ENCODE peak calls at places on chromosomes 11 and 22, in five cellular contexts. One of them, this sample, is unnamed.
A peak's percentile ranks its signal among the peaks of the same experiment; 100 is the strongest.

GRCh38 chr11:8329336-8329735 is 65.7 kb upstream of the LMO1 start:
- DNase-seq in PC-3: no peak
- DNase-seq in body of pancreas: no peak
- DNase-seq in neural progenitor cell: no peak
- DNase-seq in bronchial epithelial cell: no peak
- DNase-seq in this sample: no peak

GRCh38 chr22:17403906-17404305 is 34.6 kb downstream of the CECR2 start:
- DNase-seq in PC-3: no peak
- DNase-seq in body of pancreas: no peak
- DNase-seq in neural progenitor cell: no peak
- DNase-seq in bronchial epithelial cell: no peak
- DNase-seq in this sample: no peak

GRCh38 chr11:64569300-64569970 is 21.6 kb upstream of the SLC22A12 start:
- DNase-seq in PC-3: no peak
- DNase-seq in body of pancreas: no peak
- DNase-seq in neural progenitor cell: no peak
- DNase-seq in bronchial epithelial cell: no peak
- DNase-seq in this sample: no peak

GRCh38 chr11:79119491-79120284 is 321.1 kb downstream of the TENM4 start:
- DNase-seq in PC-3: no peak
- DNase-seq in body of pancreas: no peak
- DNase-seq in neural progenitor cell: peak; percentile 81
- DNase-seq in bronchial epithelial cell: no peak
- DNase-seq in this sample: no peak

GRCh38 chr22:35705141-35705540 is 12.5 kb upstream of the APOL5 start:
- DNase-seq in PC-3: peak; percentile 82
- DNase-seq in body of pancreas: no peak
- DNase-seq in neural progenitor cell: no peak
- DNase-seq in bronchial epithelial cell: peak; percentile 87
- DNase-seq in this sample: no peak

GRCh38 chr22:21104126-21104691 is 58.5 kb downstream of the LRRC74B start:
- DNase-seq in PC-3: no peak
- DNase-seq in body of pancreas: no peak
- DNase-seq in neural progenitor cell: no peak
- DNase-seq in bronchial epithelial cell: no peak
- DNase-seq in this sample: no peak

GRCh38 chr22:27556371-27556770 is 245.2 kb downstream of the MN1 start:
- DNase-seq in PC-3: no peak
- DNase-seq in body of pancreas: no peak
- DNase-seq in neural progenitor cell: no peak
- DNase-seq in bronchial epithelial cell: no peak
- DNase-seq in this sample: no peak

GRCh38 chr22:40285508-40285907 is 60.8 kb upstream of the ADSL start:
- DNase-seq in PC-3: no peak
- DNase-seq in body of pancreas: no peak
- DNase-seq in neural progenitor cell: no peak
- DNase-seq in bronchial epithelial cell: no peak
- DNase-seq in this sample: no peak

GRCh38 chr22:44728761-44729261 is 23.6 kb upstream of the ARHGAP8 start:
- DNase-seq in PC-3: no peak
- DNase-seq in body of pancreas: no peak
- DNase-seq in neural progenitor cell: no peak
- DNase-seq in bronchial epithelial cell: no peak
- DNase-seq in this sample: no peak

GRCh38 chr22:35785181-35785923 is 67.7 kb downstream of the APOL5 start:
- DNase-seq in PC-3: no peak
- DNase-seq in body of pancreas: no peak
- DNase-seq in neural progenitor cell: no peak
- DNase-seq in bronchial epithelial cell: peak; percentile 12
- DNase-seq in this sample: no peak

GRCh38 chr11:12765428-12765827 is 91.2 kb downstream of the TEAD1 start:
- DNase-seq in PC-3: no peak
- DNase-seq in body of pancreas: peak; percentile 40
- DNase-seq in neural progenitor cell: no peak
- DNase-seq in bronchial epithelial cell: no peak
- DNase-seq in this sample: no peak

GRCh38 chr11:62315416-62315815 is 16.5 kb upstream of the SCGB1D4 start:
- DNase-seq in PC-3: no peak
- DNase-seq in body of pancreas: no peak
- DNase-seq in neural progenitor cell: no peak
- DNase-seq in bronchial epithelial cell: no peak
- DNase-seq in this sample: no peak

GRCh38 chr11:110075087-110075821 is 17.9 kb upstream of the ZC3H12C start:
- DNase-seq in PC-3: peak; percentile 52
- DNase-seq in body of pancreas: peak; percentile 65
- DNase-seq in neural progenitor cell: no peak
- DNase-seq in bronchial epithelial cell: no peak
- DNase-seq in this sample: no peak

GRCh38 chr11:83235825-83236224 is 42.3 kb downstream of the ANKRD42 start:
- DNase-seq in PC-3: no peak
- DNase-seq in body of pancreas: no peak
- DNase-seq in neural progenitor cell: no peak
- DNase-seq in bronchial epithelial cell: no peak
- DNase-seq in this sample: no peak

GRCh38 chr11:16195659-16196058 is 160.7 kb downstream of the SOX6 start:
- DNase-seq in PC-3: peak; percentile 1
- DNase-seq in body of pancreas: peak; percentile 8
- DNase-seq in neural progenitor cell: no peak
- DNase-seq in bronchial epithelial cell: no peak
- DNase-seq in this sample: no peak

GRCh38 chr11:28777126-28777525 is 668.9 kb downstream of the METTL15 start:
- DNase-seq in PC-3: no peak
- DNase-seq in body of pancreas: no peak
- DNase-seq in neural progenitor cell: no peak
- DNase-seq in bronchial epithelial cell: no peak
- DNase-seq in this sample: no peak

GRCh38 chr22:50305393-50305657 is 2.1 kb downstream of the PLXNB2 start:
- DNase-seq in PC-3: no peak
- DNase-seq in body of pancreas: no peak
- DNase-seq in neural progenitor cell: no peak
- DNase-seq in bronchial epithelial cell: no peak
- DNase-seq in this sample: no peak

GRCh38 chr11:114255289-114255688 is 40.9 kb upstream of the NNMT start:
- DNase-seq in PC-3: no peak
- DNase-seq in body of pancreas: no peak
- DNase-seq in neural progenitor cell: no peak
- DNase-seq in bronchial epithelial cell: no peak
- DNase-seq in this sample: no peak

GRCh38 chr11:125110506-125110905 is 920 bp downstream of the TMEM218 start:
- DNase-seq in PC-3: no peak
- DNase-seq in body of pancreas: no peak
- DNase-seq in neural progenitor cell: peak; percentile 31
- DNase-seq in bronchial epithelial cell: no peak
- DNase-seq in this sample: no peak

GRCh38 chr11:114064216-114064615 is 4.7 kb downstream of the ZBTB16 start:
- DNase-seq in PC-3: no peak
- DNase-seq in body of pancreas: no peak
- DNase-seq in neural progenitor cell: no peak
- DNase-seq in bronchial epithelial cell: no peak
- DNase-seq in this sample: no peak

DNA sequence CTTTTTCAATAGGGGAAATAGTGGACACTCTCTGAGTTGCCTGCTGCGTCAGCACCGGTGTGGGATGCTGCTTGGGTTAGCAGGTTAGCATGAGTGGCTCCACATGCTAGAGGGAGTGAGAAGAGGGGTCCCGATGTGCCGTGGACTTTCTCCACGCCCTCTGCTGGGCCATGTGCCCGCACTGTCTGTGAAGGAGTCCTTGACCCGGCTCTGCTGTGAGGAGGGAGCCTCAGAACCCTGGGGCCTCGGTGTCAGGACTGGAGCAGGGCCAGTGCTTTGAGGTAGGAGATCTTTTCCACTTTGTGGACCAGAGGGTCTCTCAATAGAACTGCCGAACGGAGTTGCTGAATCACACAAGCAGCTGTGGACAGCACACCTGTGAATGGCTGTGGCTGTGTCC is 14.8 kb downstream of the CTTN start:
- DNase-seq in PC-3: no peak
- DNase-seq in body of pancreas: no peak
- DNase-seq in neural progenitor cell: no peak
- DNase-seq in bronchial epithelial cell: no peak
- DNase-seq in this sample: no peak
- H3K36me3 ChIP-seq in PC-3: peaks cover 87% of the 10 kb centered on the region
- H3K36me3 ChIP-seq in body of pancreas: peaks cover 56% of the 10 kb centered on the region
- H3K36me3 ChIP-seq in neural progenitor cell: no peaks in the 10 kb centered on the region
- H3K36me3 ChIP-seq in bronchial epithelial cell: peaks cover 59% of the 10 kb centered on the region
- H3K36me3 ChIP-seq in this sample: peaks cover 71% of the 10 kb centered on the region

GRCh38 chr11:72747456-72747855 is 4.8 kb downstream of the ARAP1 start:
- DNase-seq in PC-3: no peak
- DNase-seq in body of pancreas: no peak
- DNase-seq in neural progenitor cell: no peak
- DNase-seq in bronchial epithelial cell: no peak
- DNase-seq in this sample: no peak
- H3K36me3 ChIP-seq in PC-3: no peaks in the 10 kb centered on the region
- H3K36me3 ChIP-seq in body of pancreas: no peaks in the 10 kb centered on the region
- H3K36me3 ChIP-seq in neural progenitor cell: no peaks in the 10 kb centered on the region
- H3K36me3 ChIP-seq in bronchial epithelial cell: no peaks in the 10 kb centered on the region
- H3K36me3 ChIP-seq in this sample: no peaks in the 10 kb centered on the region

GRCh38 chr11:47720651-47721050 is 5.5 kb upstream of the AGBL2 start:
- DNase-seq in PC-3: no peak
- DNase-seq in body of pancreas: no peak
- DNase-seq in neural progenitor cell: no peak
- DNase-seq in bronchial epithelial cell: no peak
- DNase-seq in this sample: no peak

GRCh38 chr11:47723041-47723440 is 7.9 kb upstream of the AGBL2 start:
- DNase-seq in PC-3: no peak
- DNase-seq in body of pancreas: no peak
- DNase-seq in neural progenitor cell: no peak
- DNase-seq in bronchial epithelial cell: no peak
- DNase-seq in this sample: no peak

GRCh38 chr11:47724041-47724729 is 9.0 kb upstream of the AGBL2 start:
- DNase-seq in PC-3: peak; percentile 32
- DNase-seq in body of pancreas: peak; percentile 75
- DNase-seq in neural progenitor cell: no peak
- DNase-seq in bronchial epithelial cell: peak; percentile 35
- DNase-seq in this sample: no peak

GRCh38 chr11:47726878-47727514 is 11.8 kb upstream of the AGBL2 start:
- DNase-seq in PC-3: no peak
- DNase-seq in body of pancreas: no peak
- DNase-seq in neural progenitor cell: no peak
- DNase-seq in bronchial epithelial cell: no peak
- DNase-seq in this sample: no peak

GRCh38 chr11:47725445-47726442 is 10.6 kb upstream of the AGBL2 start:
- DNase-seq in PC-3: no peak
- DNase-seq in body of pancreas: no peak
- DNase-seq in neural progenitor cell: no peak
- DNase-seq in bronchial epithelial cell: no peak
- DNase-seq in this sample: no peak
- H3K36me3 ChIP-seq in PC-3: peaks cover 70% of the 10 kb centered on the region
- H3K36me3 ChIP-seq in body of pancreas: peaks cover 30% of the 10 kb centered on the region
- H3K36me3 ChIP-seq in neural progenitor cell: peaks cover 39% of the 10 kb centered on the region
- H3K36me3 ChIP-seq in bronchial epithelial cell: peaks cover 26% of the 10 kb centered on the region
- H3K36me3 ChIP-seq in this sample: peaks cover 14% of the 10 kb centered on the region

DNA sequence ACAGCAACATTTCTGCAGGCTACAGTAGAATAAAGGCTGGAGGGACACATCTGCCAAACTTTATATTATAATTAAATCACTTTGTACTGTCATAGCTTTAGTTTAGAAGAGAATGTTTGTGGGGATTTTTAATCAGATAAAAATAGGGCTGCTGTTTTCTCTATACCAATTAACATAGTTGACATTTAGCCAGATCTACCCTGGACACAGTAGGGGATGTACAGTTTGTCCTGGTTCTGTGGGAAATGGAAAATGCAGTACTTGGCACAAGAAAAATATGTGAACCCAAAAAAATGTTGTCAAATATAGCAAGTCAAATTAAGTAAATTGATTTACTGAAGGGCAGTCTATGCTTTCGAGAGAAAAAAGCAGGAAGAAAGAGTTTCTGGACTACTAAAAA is 20.8 kb upstream of the PICALM start:
- DNase-seq in PC-3: no peak
- DNase-seq in body of pancreas: no peak
- DNase-seq in neural progenitor cell: no peak
- DNase-seq in bronchial epithelial cell: no peak
- DNase-seq in this sample: no peak
- H3K36me3 ChIP-seq in PC-3: no peaks in the 10 kb centered on the region
- H3K36me3 ChIP-seq in body of pancreas: no peaks in the 10 kb centered on the region
- H3K36me3 ChIP-seq in neural progenitor cell: no peaks in the 10 kb centered on the region
- H3K36me3 ChIP-seq in bronchial epithelial cell: no peaks in the 10 kb centered on the region
- H3K36me3 ChIP-seq in this sample: no peaks in the 10 kb centered on the region

GRCh38 chr22:37627545-37627944 is 11.9 kb upstream of the SH3BP1 start:
- DNase-seq in PC-3: no peak
- DNase-seq in body of pancreas: no peak
- DNase-seq in neural progenitor cell: no peak
- DNase-seq in bronchial epithelial cell: no peak
- DNase-seq in this sample: no peak
- H3K36me3 ChIP-seq in PC-3: no peaks in the 10 kb centered on the region
- H3K36me3 ChIP-seq in body of pancreas: peaks cover 14% of the 10 kb centered on the region
- H3K36me3 ChIP-seq in neural progenitor cell: no peaks in the 10 kb centered on the region
- H3K36me3 ChIP-seq in bronchial epithelial cell: peaks cover 20% of the 10 kb centered on the region
- H3K36me3 ChIP-seq in this sample: peaks cover 8% of the 10 kb centered on the region

GRCh38 chr22:30336752-30337460 is 10.2 kb upstream of the TBC1D10A start:
- DNase-seq in PC-3: no peak
- DNase-seq in body of pancreas: no peak
- DNase-seq in neural progenitor cell: no peak
- DNase-seq in bronchial epithelial cell: no peak
- DNase-seq in this sample: no peak
- H3K36me3 ChIP-seq in PC-3: peaks cover 75% of the 10 kb centered on the region
- H3K36me3 ChIP-seq in body of pancreas: peaks cover 82% of the 10 kb centered on the region
- H3K36me3 ChIP-seq in neural progenitor cell: no peaks in the 10 kb centered on the region
- H3K36me3 ChIP-seq in bronchial epithelial cell: peaks cover 51% of the 10 kb centered on the region
- H3K36me3 ChIP-seq in this sample: peaks cover 73% of the 10 kb centered on the region

DNA sequence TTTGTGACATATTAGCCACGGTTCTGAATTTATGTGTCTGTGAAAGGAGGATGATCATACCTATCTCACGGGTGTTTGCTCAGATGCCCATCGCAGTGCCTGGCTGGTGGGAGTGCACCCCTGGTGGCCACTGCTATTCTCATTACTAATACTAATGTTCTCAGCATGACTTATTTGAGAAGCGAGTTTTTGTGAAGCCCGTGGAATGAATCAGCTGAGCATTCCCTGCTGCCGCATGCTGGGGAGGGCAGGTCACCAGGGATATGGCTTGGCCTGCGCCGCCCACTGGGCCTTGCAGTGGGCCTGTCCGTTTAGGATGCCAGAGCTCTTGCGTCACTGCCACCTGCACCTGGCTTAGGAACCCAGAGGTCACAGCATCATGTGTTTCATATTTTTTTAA is 16.8 kb downstream of the CTTN start:
- DNase-seq in PC-3: peak; percentile 15
- DNase-seq in body of pancreas: no peak
- DNase-seq in neural progenitor cell: no peak
- DNase-seq in bronchial epithelial cell: no peak
- DNase-seq in this sample: no peak
- H3K36me3 ChIP-seq in PC-3: peaks cover 81% of the 10 kb centered on the region
- H3K36me3 ChIP-seq in body of pancreas: peaks cover 43% of the 10 kb centered on the region
- H3K36me3 ChIP-seq in neural progenitor cell: no peaks in the 10 kb centered on the region
- H3K36me3 ChIP-seq in bronchial epithelial cell: peaks cover 56% of the 10 kb centered on the region
- H3K36me3 ChIP-seq in this sample: peaks cover 62% of the 10 kb centered on the region

DNA sequence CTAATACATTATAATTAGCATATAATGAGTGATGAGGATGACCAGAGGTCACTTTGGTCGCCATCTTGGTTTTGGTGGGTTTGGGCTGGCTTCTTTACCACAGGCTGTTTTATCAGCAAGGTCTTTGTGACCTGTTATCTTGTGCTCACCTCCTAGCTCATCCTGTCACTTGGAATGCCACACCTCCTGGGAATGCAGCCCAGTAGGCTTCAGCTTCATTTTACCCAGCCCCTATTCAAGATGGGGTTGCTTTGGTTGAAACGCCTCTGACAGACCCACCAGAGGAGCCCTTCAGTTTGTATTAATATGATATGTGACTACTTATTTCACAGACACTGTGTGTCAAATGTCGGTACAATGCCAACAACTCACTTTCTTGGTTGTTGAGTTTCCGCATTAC is 20.2 kb downstream of the FOLR3 start:
- DNase-seq in PC-3: no peak
- DNase-seq in body of pancreas: no peak
- DNase-seq in neural progenitor cell: no peak
- DNase-seq in bronchial epithelial cell: no peak
- DNase-seq in this sample: no peak
- H3K36me3 ChIP-seq in PC-3: no peaks in the 10 kb centered on the region
- H3K36me3 ChIP-seq in body of pancreas: no peaks in the 10 kb centered on the region
- H3K36me3 ChIP-seq in neural progenitor cell: no peaks in the 10 kb centered on the region
- H3K36me3 ChIP-seq in bronchial epithelial cell: no peaks in the 10 kb centered on the region
- H3K36me3 ChIP-seq in this sample: no peaks in the 10 kb centered on the region